ENCODE peak calls at places on chromosomes 1 and 21, in nine cellular contexts. Z is pancreas; E is fibroblast of lung; Y is lower lobe of right lung; D is CD8-positive, alpha-beta T cell; Q is MM.1S; S is IMR-90; X is right atrium auricular region; J is breast epithelium. K is an unnamed sample.

GRCh38 chr1:57137980-57138379 is 172.2 kb upstream of the C8B start:
- DNase-seq in Y (no peak), Q (peak; percentile 8), D (no peak), J (no peak), S (no peak), X (no peak), E (no peak), Z (no peak), K (no peak)

GRCh38 chr1:95116666-95117206 is 419 bp upstream of the TLCD4 start:
- DNase-seq in Q (peak; percentile 70), D (peak; percentile 46), E (peak; percentile 46), J (peak; percentile 38), Y (peak; percentile 72), X (peak; percentile 75), Z (peak; percentile 80), S (peak; percentile 22), K (peak; percentile 8)

GRCh38 chr21:25936776-25937175 is 202.0 kb downstream of the GABPA start:
- DNase-seq in E (peak; percentile 75), D (no peak), X (no peak), S (peak; percentile 15), Y (no peak), Q (no peak), J (no peak), Z (no peak), K (no peak)

GRCh38 chr1:927741-928140 is 4.0 kb downstream of the SAMD11 start:
- DNase-seq in S (no peak), Y (no peak), J (no peak), X (no peak), Q (no peak), Z (no peak), D (no peak), E (no peak), K (no peak)

GRCh38 chr21:34536311-34536710 is 24.3 kb upstream of the KCNE1 start:
- DNase-seq in Z (no peak), X (no peak), Y (no peak), Q (no peak), J (no peak), D (no peak), E (no peak), S (no peak), K (no peak)

GRCh38 chr1:202952818-202953217 is 5.3 kb downstream of the ADIPOR1 start:
- DNase-seq in Z (no peak), Y (peak; percentile 58), Q (no peak), E (peak; percentile 58), S (peak; percentile 53), X (peak; percentile 68), D (no peak), J (peak; percentile 81), K (no peak)

GRCh38 chr1:233972563-233972950 is 68.1 kb downstream of the SLC35F3 start:
- DNase-seq in S (no peak), Z (no peak), X (no peak), Y (no peak), J (no peak), Q (no peak), E (no peak), D (no peak), K (no peak)

GRCh38 chr1:155255243-155256100 is at the start of gene ENTREP3:
- DNase-seq in Z (peak; percentile 93), J (peak; percentile 81), E (peak; percentile 78), Y (peak; percentile 92), X (peak; percentile 90), Q (peak; percentile 78), D (peak; percentile 75), S (peak; percentile 78), K (peak; percentile 51)

GRCh38 chr1:232149302-232150201 is 480.4 kb downstream of the SIPA1L2 start:
- DNase-seq in D (no peak), E (peak; percentile 64), Q (no peak), Z (no peak), S (peak; percentile 84), X (no peak), J (no peak), Y (no peak), K (no peak)

GRCh38 chr1:162984699-162985098 is 84.5 kb upstream of the RGS4 start:
- DNase-seq in E (peak; percentile 88), S (peak; percentile 94), J (no peak), Y (no peak), Q (no peak), X (no peak), D (no peak), Z (no peak), K (no peak)

GRCh38 chr1:40143891-40144575 is 17.2 kb upstream of the RLF start:
- DNase-seq in S (peak; percentile 66), Q (peak; percentile 72), Z (no peak), D (peak; percentile 62), Y (no peak), E (peak; percentile 55), X (peak; percentile 66), J (peak; percentile 31), K (peak; percentile 28)

GRCh38 chr1:245262876-245263625 is 108.3 kb downstream of the KIF26B start:
- DNase-seq in Z (no peak), X (peak; percentile 42), J (no peak), Q (no peak), D (no peak), Y (no peak), S (no peak), E (no peak), K (no peak)

GRCh38 chr1:162822391-162823200 is 32.1 kb downstream of the HSD17B7 start:
- DNase-seq in J (no peak), Z (peak; percentile 56), S (no peak), Q (no peak), Y (no peak), D (peak; percentile 7), E (peak; percentile 13), X (no peak), K (no peak)

GRCh38 chr1:114026797-114027196 is 47.5 kb downstream of the OLFML3 start:
- DNase-seq in Z (no peak), Q (no peak), E (no peak), Y (no peak), X (no peak), D (no peak), J (no peak), S (peak; percentile 20), K (no peak)

GRCh38 chr1:78919150-78919549 is 87.4 kb downstream of the ADGRL4 start:
- DNase-seq in Q (no peak), E (no peak), J (no peak), Z (no peak), Y (no peak), X (no peak), S (no peak), D (no peak), K (no peak)
- H3K4me1 ChIP-seq in Q (no peaks in the 10 kb centered on the region), E (no peaks in the 10 kb centered on the region), J (no peaks in the 10 kb centered on the region), Z (no peaks in the 10 kb centered on the region), Y (no peaks in the 10 kb centered on the region), X (no peaks in the 10 kb centered on the region), S (no peaks in the 10 kb centered on the region), D (no peaks in the 10 kb centered on the region), K (no peaks in the 10 kb centered on the region)

GRCh38 chr1:51296379-51297357 is 33.7 kb downstream of the TTC39A start:
- DNase-seq in D (peak; percentile 70), J (peak; percentile 76), E (peak; percentile 65), S (peak; percentile 62), Z (peak; percentile 94), X (peak; percentile 83), Y (peak; percentile 87), Q (peak; percentile 72), K (peak; percentile 38)
- H3K4me3 ChIP-seq in D (peak overlapping the region; percentile 34), J (peak overlapping the region; percentile 71), E (no peak overlapping the region), S (peak overlapping the region; percentile 11), Z (peak overlapping the region; percentile 33), X (peak overlapping the region; percentile 33), Y (peak overlapping the region; percentile 57), Q (peak overlapping the region; percentile 58), K (peak overlapping the region; percentile 79)

GRCh38 chr21:45492765-45493164 is 49.5 kb downstream of the SLC19A1 start:
- DNase-seq in D (no peak), S (no peak), X (no peak), J (no peak), Y (no peak), Q (no peak), Z (no peak), E (no peak), K (no peak)

GRCh38 chr21:45493401-45494001 is 48.7 kb downstream of the SLC19A1 start:
- DNase-seq in S (no peak), Y (no peak), Q (no peak), Z (peak; percentile 72), J (no peak), D (no peak), X (no peak), E (no peak), K (no peak)

GRCh38 chr21:45490049-45490731 is 52.0 kb downstream of the SLC19A1 start:
- DNase-seq in Z (no peak), Q (no peak), X (no peak), J (no peak), Y (no peak), D (no peak), E (no peak), S (no peak), K (no peak)

GRCh38 chr21:45491056-45491455 is 51.2 kb downstream of the SLC19A1 start:
- DNase-seq in Q (no peak), D (no peak), Y (no peak), X (no peak), S (no peak), E (no peak), Z (no peak), J (no peak), K (no peak)

GRCh38 chr21:45491623-45492022 is 50.6 kb downstream of the SLC19A1 start:
- DNase-seq in E (no peak), J (no peak), Q (no peak), X (no peak), Z (no peak), S (no peak), Y (no peak), D (no peak), K (no peak)
- H3K36me3 ChIP-seq in E (peaks cover 6% of the 10 kb centered on the region), J (no peaks in the 10 kb centered on the region), Q (no peaks in the 10 kb centered on the region), X (peaks cover 41% of the 10 kb centered on the region), Z (no peaks in the 10 kb centered on the region), S (peaks cover 66% of the 10 kb centered on the region), Y (peaks cover 31% of the 10 kb centered on the region), D (no peaks in the 10 kb centered on the region), K (peaks cover 70% of the 10 kb centered on the region)

GRCh38 chr21:33266050-33266783 is at the start of gene IL10RB:
- DNase-seq in Y (peak; percentile 84), E (peak; percentile 54), Z (peak; percentile 81), X (peak; percentile 67), S (peak; percentile 39), J (peak; percentile 54), Q (peak; percentile 80), D (peak; percentile 73), K (peak; percentile 26)

GRCh38 chr21:33266784-33267135 is 593 bp downstream of the IL10RB start:
- DNase-seq in X (no peak), Q (peak; percentile 42), E (no peak), D (peak; percentile 40), Z (no peak), Y (no peak), S (no peak), J (no peak), K (no peak)

GRCh38 chr21:33265664-33266049 is 510 bp upstream of the IL10RB start:
- DNase-seq in D (peak; percentile 20), Q (peak; percentile 54), J (peak; percentile 51), S (peak; percentile 14), X (peak; percentile 72), Y (peak; percentile 86), E (no peak), Z (no peak), K (no peak)

GRCh38 chr21:33262921-33263320 is 3.2 kb upstream of the IL10RB start:
- DNase-seq in Q (no peak), Y (no peak), D (no peak), S (no peak), X (no peak), J (no peak), Z (no peak), E (no peak), K (no peak)

DNA sequence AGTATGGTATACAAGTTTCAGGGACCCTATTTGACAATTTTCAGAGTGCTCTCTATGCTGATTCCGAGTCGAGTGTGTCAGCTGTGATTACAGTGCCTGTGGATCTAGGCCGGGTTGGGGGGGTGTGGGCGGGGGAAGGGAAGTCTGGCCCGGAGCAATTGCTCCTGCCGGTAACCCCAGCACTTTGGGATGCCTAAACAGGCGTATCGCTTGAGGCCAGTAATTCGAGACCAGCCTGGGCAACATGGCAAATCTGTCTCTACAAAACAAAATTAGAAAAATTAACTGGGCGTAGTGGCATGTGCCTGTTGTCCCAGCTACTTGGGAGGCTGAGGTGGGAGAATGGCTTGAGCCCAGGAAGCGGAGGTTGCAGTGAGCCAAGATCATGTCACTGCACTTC is 1.6 kb upstream of the IL10RB start:
- DNase-seq in X (no peak), E (no peak), S (no peak), Y (no peak), Q (no peak), J (no peak), D (no peak), Z (no peak), K (no peak)
- H3K4me1 ChIP-seq in X (peaks cover 10% of the 10 kb centered on the region), E (peaks cover 7% of the 10 kb centered on the region), S (peaks cover 4% of the 10 kb centered on the region), Y (peaks cover 53% of the 10 kb centered on the region), Q (peaks cover 33% of the 10 kb centered on the region), J (no peaks in the 10 kb centered on the region), D (peaks cover 55% of the 10 kb centered on the region), Z (peaks cover 4% of the 10 kb centered on the region), K (peaks cover 6% of the 10 kb centered on the region)

K was measured in thoracic aorta.